ENCODE peak calls at places on chromosomes 13 and 19, in seven cellular contexts. One of them, this sample, is unnamed.

GRCh38 chr13:59976856-59977255 is 186.9 kb downstream of the DIAPH3 start:
- DNase-seq in stimulated activated CD8-positive, alpha-beta memory T cell treated with anti-CD3 and anti-CD28 coated beads, Interleukin-7, amount 100 ng/mL, for 1 hour: no peak
- DNase-seq in neuronal stem cell: no peak
- DNase-seq in sciatic nerve: no peak
- DNase-seq in Caco-2: no peak
- DNase-seq in nephron progenitor cell: no peak
- DNase-seq in stimulated activated CD4-positive, alpha-beta T cell treated with anti-CD3 and anti-CD28 coated beads, Interleukin-1b, Interleukin-23, amount 100 ng/mL, for 1 hour: no peak
- DNase-seq in this sample: no peak

GRCh38 chr13:40031031-40031430 is 375.6 kb downstream of the COG6 start:
- DNase-seq in nephron progenitor cell: no peak
- DNase-seq in neuronal stem cell: no peak
- DNase-seq in sciatic nerve: no peak
- DNase-seq in Caco-2: no peak
- DNase-seq in stimulated activated CD8-positive, alpha-beta memory T cell treated with anti-CD3 and anti-CD28 coated beads, Interleukin-7, amount 100 ng/mL, for 1 hour: no peak
- DNase-seq in stimulated activated CD4-positive, alpha-beta T cell treated with anti-CD3 and anti-CD28 coated beads, Interleukin-1b, Interleukin-23, amount 100 ng/mL, for 1 hour: no peak
- DNase-seq in this sample: no peak

GRCh38 chr13:69997061-69997460 is 110.6 kb upstream of the ATXN8OS start:
- DNase-seq in stimulated activated CD4-positive, alpha-beta T cell treated with anti-CD3 and anti-CD28 coated beads, Interleukin-1b, Interleukin-23, amount 100 ng/mL, for 1 hour: no peak
- DNase-seq in neuronal stem cell: no peak
- DNase-seq in nephron progenitor cell: no peak
- DNase-seq in Caco-2: no peak
- DNase-seq in sciatic nerve: no peak
- DNase-seq in stimulated activated CD8-positive, alpha-beta memory T cell treated with anti-CD3 and anti-CD28 coated beads, Interleukin-7, amount 100 ng/mL, for 1 hour: no peak
- DNase-seq in this sample: no peak

GRCh38 chr19:41929536-41930071 is 1.4 kb upstream of the ERFL start:
- DNase-seq in stimulated activated CD8-positive, alpha-beta memory T cell treated with anti-CD3 and anti-CD28 coated beads, Interleukin-7, amount 100 ng/mL, for 1 hour: no peak
- DNase-seq in Caco-2: no peak
- DNase-seq in neuronal stem cell: no peak
- DNase-seq in nephron progenitor cell: no peak
- DNase-seq in sciatic nerve: no peak
- DNase-seq in stimulated activated CD4-positive, alpha-beta T cell treated with anti-CD3 and anti-CD28 coated beads, Interleukin-1b, Interleukin-23, amount 100 ng/mL, for 1 hour: no peak
- DNase-seq in this sample: no peak

GRCh38 chr13:100611678-100612492 is 23.3 kb upstream of the GGACT start:
- DNase-seq in stimulated activated CD8-positive, alpha-beta memory T cell treated with anti-CD3 and anti-CD28 coated beads, Interleukin-7, amount 100 ng/mL, for 1 hour: no peak
- DNase-seq in stimulated activated CD4-positive, alpha-beta T cell treated with anti-CD3 and anti-CD28 coated beads, Interleukin-1b, Interleukin-23, amount 100 ng/mL, for 1 hour: no peak
- DNase-seq in nephron progenitor cell: no peak
- DNase-seq in neuronal stem cell: no peak
- DNase-seq in Caco-2: no peak
- DNase-seq in sciatic nerve: no peak
- DNase-seq in this sample: no peak

GRCh38 chr13:112072531-112073244 is 5.7 kb downstream of the SOX1 start:
- DNase-seq in Caco-2: no peak
- DNase-seq in nephron progenitor cell: peak; percentile 72
- DNase-seq in sciatic nerve: no peak
- DNase-seq in neuronal stem cell: peak; percentile 83
- DNase-seq in stimulated activated CD4-positive, alpha-beta T cell treated with anti-CD3 and anti-CD28 coated beads, Interleukin-1b, Interleukin-23, amount 100 ng/mL, for 1 hour: no peak
- DNase-seq in stimulated activated CD8-positive, alpha-beta memory T cell treated with anti-CD3 and anti-CD28 coated beads, Interleukin-7, amount 100 ng/mL, for 1 hour: no peak
- DNase-seq in this sample: no peak

GRCh38 chr19:46299695-46300094 is 2.9 kb downstream of the HIF3A start:
- DNase-seq in sciatic nerve: no peak
- DNase-seq in neuronal stem cell: no peak
- DNase-seq in nephron progenitor cell: no peak
- DNase-seq in stimulated activated CD8-positive, alpha-beta memory T cell treated with anti-CD3 and anti-CD28 coated beads, Interleukin-7, amount 100 ng/mL, for 1 hour: no peak
- DNase-seq in Caco-2: no peak
- DNase-seq in stimulated activated CD4-positive, alpha-beta T cell treated with anti-CD3 and anti-CD28 coated beads, Interleukin-1b, Interleukin-23, amount 100 ng/mL, for 1 hour: no peak
- DNase-seq in this sample: no peak

GRCh38 chr13:49563513-49563912 is 21.8 kb downstream of the RCBTB1 start:
- DNase-seq in sciatic nerve: no peak
- DNase-seq in Caco-2: no peak
- DNase-seq in stimulated activated CD4-positive, alpha-beta T cell treated with anti-CD3 and anti-CD28 coated beads, Interleukin-1b, Interleukin-23, amount 100 ng/mL, for 1 hour: no peak
- DNase-seq in neuronal stem cell: no peak
- DNase-seq in stimulated activated CD8-positive, alpha-beta memory T cell treated with anti-CD3 and anti-CD28 coated beads, Interleukin-7, amount 100 ng/mL, for 1 hour: no peak
- DNase-seq in nephron progenitor cell: no peak
- DNase-seq in this sample: no peak

GRCh38 chr19:3343619-3344502 is 22.5 kb upstream of the NFIC start:
- DNase-seq in neuronal stem cell: no peak
- DNase-seq in sciatic nerve: peak; percentile 82
- DNase-seq in stimulated activated CD8-positive, alpha-beta memory T cell treated with anti-CD3 and anti-CD28 coated beads, Interleukin-7, amount 100 ng/mL, for 1 hour: no peak
- DNase-seq in nephron progenitor cell: no peak
- DNase-seq in Caco-2: peak; percentile 51
- DNase-seq in stimulated activated CD4-positive, alpha-beta T cell treated with anti-CD3 and anti-CD28 coated beads, Interleukin-1b, Interleukin-23, amount 100 ng/mL, for 1 hour: no peak
- DNase-seq in this sample: peak; percentile 83

GRCh38 chr19:41696402-41697197 is 8.5 kb upstream of the CEACAM7 start:
- DNase-seq in stimulated activated CD8-positive, alpha-beta memory T cell treated with anti-CD3 and anti-CD28 coated beads, Interleukin-7, amount 100 ng/mL, for 1 hour: no peak
- DNase-seq in stimulated activated CD4-positive, alpha-beta T cell treated with anti-CD3 and anti-CD28 coated beads, Interleukin-1b, Interleukin-23, amount 100 ng/mL, for 1 hour: no peak
- DNase-seq in sciatic nerve: peak; percentile 30
- DNase-seq in Caco-2: peak; percentile 40
- DNase-seq in neuronal stem cell: no peak
- DNase-seq in nephron progenitor cell: peak; percentile 10
- DNase-seq in this sample: no peak

GRCh38 chr13:32056316-32056715 is 24.7 kb downstream of the FRY start:
- DNase-seq in stimulated activated CD8-positive, alpha-beta memory T cell treated with anti-CD3 and anti-CD28 coated beads, Interleukin-7, amount 100 ng/mL, for 1 hour: no peak
- DNase-seq in stimulated activated CD4-positive, alpha-beta T cell treated with anti-CD3 and anti-CD28 coated beads, Interleukin-1b, Interleukin-23, amount 100 ng/mL, for 1 hour: no peak
- DNase-seq in sciatic nerve: no peak
- DNase-seq in Caco-2: no peak
- DNase-seq in nephron progenitor cell: no peak
- DNase-seq in neuronal stem cell: no peak
- DNase-seq in this sample: no peak

GRCh38 chr19:35397064-35397463 is 26.2 kb downstream of the GPR42 start:
- DNase-seq in stimulated activated CD4-positive, alpha-beta T cell treated with anti-CD3 and anti-CD28 coated beads, Interleukin-1b, Interleukin-23, amount 100 ng/mL, for 1 hour: no peak
- DNase-seq in sciatic nerve: no peak
- DNase-seq in neuronal stem cell: no peak
- DNase-seq in stimulated activated CD8-positive, alpha-beta memory T cell treated with anti-CD3 and anti-CD28 coated beads, Interleukin-7, amount 100 ng/mL, for 1 hour: no peak
- DNase-seq in Caco-2: no peak
- DNase-seq in nephron progenitor cell: no peak
- DNase-seq in this sample: no peak

GRCh38 chr19:39846176-39846677 is at the start of gene FBL:
- DNase-seq in sciatic nerve: peak; percentile 99
- DNase-seq in neuronal stem cell: peak; percentile 88
- DNase-seq in stimulated activated CD8-positive, alpha-beta memory T cell treated with anti-CD3 and anti-CD28 coated beads, Interleukin-7, amount 100 ng/mL, for 1 hour: peak; percentile 97
- DNase-seq in stimulated activated CD4-positive, alpha-beta T cell treated with anti-CD3 and anti-CD28 coated beads, Interleukin-1b, Interleukin-23, amount 100 ng/mL, for 1 hour: peak; percentile 95
- DNase-seq in Caco-2: peak; percentile 96
- DNase-seq in nephron progenitor cell: peak; percentile 99
- DNase-seq in this sample: peak; percentile 97

GRCh38 chr13:31051999-31052398 is 109.7 kb downstream of the HSPH1 start:
- DNase-seq in neuronal stem cell: no peak
- DNase-seq in Caco-2: no peak
- DNase-seq in stimulated activated CD4-positive, alpha-beta T cell treated with anti-CD3 and anti-CD28 coated beads, Interleukin-1b, Interleukin-23, amount 100 ng/mL, for 1 hour: no peak
- DNase-seq in stimulated activated CD8-positive, alpha-beta memory T cell treated with anti-CD3 and anti-CD28 coated beads, Interleukin-7, amount 100 ng/mL, for 1 hour: no peak
- DNase-seq in sciatic nerve: no peak
- DNase-seq in nephron progenitor cell: no peak
- DNase-seq in this sample: no peak

GRCh38 chr19:54107876-54108490 is 5.3 kb downstream of the NDUFA3 start:
- DNase-seq in nephron progenitor cell: no peak
- DNase-seq in neuronal stem cell: no peak
- DNase-seq in stimulated activated CD4-positive, alpha-beta T cell treated with anti-CD3 and anti-CD28 coated beads, Interleukin-1b, Interleukin-23, amount 100 ng/mL, for 1 hour: no peak
- DNase-seq in stimulated activated CD8-positive, alpha-beta memory T cell treated with anti-CD3 and anti-CD28 coated beads, Interleukin-7, amount 100 ng/mL, for 1 hour: no peak
- DNase-seq in sciatic nerve: peak; percentile 53
- DNase-seq in Caco-2: peak; percentile 25
- DNase-seq in this sample: no peak

This sample was measured in GM12865.